ENCODE peak calls at places on chromosomes 2 and 18, in six cellular contexts. M is astrocyte; B is naive thymus-derived CD4-positive, alpha-beta T cell; G is psoas muscle; K is GM23338; W is H7. U is an unnamed sample. For H3K36me3, the result is how much of the 10 kb centered on the place peaks cover.

GRCh38 chr2:49770919-49771318 is 616.6 kb upstream of the FSHR start:
- DNase-seq in M (peak), B (no peak), G (no peak), K (peak), W (peak), U (peak)

GRCh38 chr18:55380574-55380973 is 207.4 kb downstream of the TCF4 start:
- DNase-seq in M (peak), B (no peak), G (no peak), K (no peak), W (no peak), U (no peak)

GRCh38 chr2:181311841-181312240 is 145.3 kb upstream of the ITGA4 start:
- DNase-seq in M (no peak), B (no peak), G (no peak), K (no peak), W (no peak), U (no peak)

GRCh38 chr2:54240515-54241219 is 15.4 kb downstream of the TSPYL6 start:
- DNase-seq in M (peak), B (no peak), G (peak), K (peak), W (peak), U (no peak)

GRCh38 chr2:27915874-27916273 is 25.3 kb downstream of the BABAM2 start:
- DNase-seq in M (no peak), B (no peak), G (no peak), K (no peak), W (no peak), U (no peak)

GRCh38 chr2:222423632-222424280 is 587 bp upstream of the SGPP2 start:
- DNase-seq in M (no peak), B (no peak), G (no peak), K (peak), W (peak), U (no peak)

GRCh38 chr18:2847341-2848144 is 737 bp downstream of the EMILIN2 start:
- DNase-seq in M (no peak), B (no peak), G (peak), K (peak), W (peak), U (no peak)

GRCh38 chr2:54038835-54039234 is 68.0 kb upstream of the PSME4 start:
- DNase-seq in M (no peak), B (no peak), G (no peak), K (no peak), W (no peak), U (no peak)

GRCh38 chr18:22063077-22063476 is 106.3 kb upstream of the GATA6 start:
- DNase-seq in M (no peak), B (no peak), G (no peak), K (no peak), W (no peak), U (no peak)

GRCh38 chr2:30095402-30095801 is 51.4 kb upstream of the YPEL5 start:
- DNase-seq in M (peak), B (no peak), G (no peak), K (no peak), W (no peak), U (no peak)

GRCh38 chr2:99445065-99445464 is 44.8 kb downstream of the REV1 start:
- DNase-seq in M (no peak), B (no peak), G (no peak), K (no peak), W (no peak), U (no peak)

GRCh38 chr2:218569038-218569431 is 396 bp downstream of the CNOT9 start:
- DNase-seq in M (peak), B (peak), G (peak), K (peak), W (no peak), U (peak)

GRCh38 chr18:45227004-45227403 is 388.3 kb upstream of the SLC14A2 start:
- DNase-seq in M (peak), B (no peak), G (no peak), K (peak), W (no peak), U (no peak)

GRCh38 chr2:191824403-191824802 is 22.5 kb downstream of the CAVIN2 start:
- DNase-seq in M (peak), B (no peak), G (no peak), K (no peak), W (no peak), U (no peak)

GRCh38 chr2:190910341-190911136 is 29.9 kb downstream of the GLS start:
- DNase-seq in M (peak), B (no peak), G (no peak), K (no peak), W (no peak), U (no peak)

GRCh38 chr2:101790856-101791255 is 93.3 kb downstream of the MAP4K4 start:
- DNase-seq in M (peak), B (no peak), G (no peak), K (no peak), W (no peak), U (no peak)

GRCh38 chr2:113298176-113298575 is 19.5 kb upstream of the PAX8 start:
- DNase-seq in M (no peak), B (no peak), G (no peak), K (no peak), W (no peak), U (no peak)

GRCh38 chr2:172896541-172897144 is 161.0 kb downstream of the RAPGEF4 start:
- DNase-seq in M (no peak), B (no peak), G (no peak), K (no peak), W (no peak), U (no peak)

DNA sequence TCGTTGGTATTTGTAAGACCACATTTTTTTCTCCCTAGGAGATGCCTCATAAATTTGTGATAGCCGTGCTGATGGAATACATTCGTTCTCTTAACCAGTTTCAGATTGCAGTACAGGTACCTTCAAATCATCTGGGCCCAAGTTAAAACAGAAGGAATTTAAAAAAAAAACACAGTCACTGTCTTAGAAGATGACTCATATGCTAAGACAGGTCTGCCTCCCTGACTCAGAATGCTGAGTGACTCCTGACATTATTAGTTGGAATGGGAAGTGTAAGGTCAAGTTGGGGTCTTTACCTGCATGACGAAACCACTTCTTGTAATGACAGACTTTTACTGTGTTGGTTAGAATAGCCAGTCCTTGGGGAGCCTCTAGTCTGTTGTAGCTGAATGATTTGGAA is 26.3 kb downstream of the RMC1 start:
- DNase-seq in M (peak), B (no peak), G (no peak), K (no peak), W (no peak), U (no peak)
- H3K4me3 ChIP-seq in M (no peak), B (no peak), G (no peak), K (no peak), W (no peak), U (no peak)

GRCh38 chr2:239065962-239066361 is 218.1 kb downstream of the TWIST2 start:
- DNase-seq in M (no peak), B (no peak), G (peak), K (peak), W (peak), U (no peak)

GRCh38 chr2:239066597-239066996 is 218.7 kb downstream of the TWIST2 start:
- DNase-seq in M (no peak), B (no peak), G (peak), K (no peak), W (no peak), U (no peak)

GRCh38 chr2:239065537-239065936 is 217.7 kb downstream of the TWIST2 start:
- DNase-seq in M (no peak), B (no peak), G (peak), K (no peak), W (no peak), U (no peak)

GRCh38 chr2:239064253-239064652 is 216.4 kb downstream of the TWIST2 start:
- DNase-seq in M (no peak), B (no peak), G (peak), K (no peak), W (no peak), U (no peak)

GRCh38 chr2:239064891-239065290 is 217.0 kb downstream of the TWIST2 start:
- DNase-seq in M (no peak), B (no peak), G (peak), K (no peak), W (no peak), U (no peak)
- H3K36me3 ChIP-seq in M (under half), B (under half), G (under half), K (under half), W (under half), U (under half)

GRCh38 chr2:9286553-9287399 is 80.2 kb downstream of the ASAP2 start:
- DNase-seq in M (no peak), B (no peak), G (no peak), K (no peak), W (no peak), U (no peak)
- H3K4me3 ChIP-seq in M (no peak), B (no peak), G (no peak), K (no peak), W (no peak), U (no peak)

DNA sequence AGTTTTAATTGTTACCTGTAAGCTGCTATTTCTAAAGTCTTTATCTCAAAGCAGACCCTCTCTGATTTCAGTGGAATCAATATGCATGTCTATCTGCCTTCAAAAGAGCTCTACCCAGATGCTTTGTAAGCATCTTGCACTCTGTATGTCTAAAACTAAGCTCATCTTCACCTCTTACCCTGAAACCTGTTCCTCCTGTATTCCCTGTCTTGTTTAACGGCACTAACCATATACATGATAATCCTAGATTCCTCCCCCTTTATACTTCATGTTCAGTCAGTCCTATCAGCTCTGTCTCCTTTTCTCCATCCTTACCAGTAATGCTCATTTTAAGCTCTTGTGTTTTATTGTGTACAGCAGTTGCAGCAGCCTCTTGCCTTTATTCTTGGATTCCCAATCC is 12.8 kb downstream of the ZC3H15 start:
- DNase-seq in M (no peak), B (no peak), G (no peak), K (no peak), W (no peak), U (no peak)
- H3K36me3 ChIP-seq in M (under half), B (under half), G (under half), K (under half), W (under half), U (half or more)

GRCh38 chr2:229089806-229090205 is 181.3 kb downstream of the PID1 start:
- DNase-seq in M (peak), B (no peak), G (no peak), K (no peak), W (no peak), U (no peak)
- H3K4me3 ChIP-seq in M (no peak), B (no peak), G (no peak), K (no peak), W (no peak), U (no peak)

GRCh38 chr2:239158641-239159475 is 242.0 kb downstream of the HDAC4 start:
- DNase-seq in M (no peak), B (no peak), G (peak), K (no peak), W (peak), U (no peak)
- H3K36me3 ChIP-seq in M (under half), B (under half), G (under half), K (under half), W (under half), U (under half)

GRCh38 chr2:187851955-187852624 is 297.9 kb upstream of the TFPI start:
- DNase-seq in M (no peak), B (no peak), G (no peak), K (no peak), W (no peak), U (no peak)
- H3K4me3 ChIP-seq in M (no peak), B (no peak), G (peak), K (no peak), W (no peak), U (no peak)

DNA sequence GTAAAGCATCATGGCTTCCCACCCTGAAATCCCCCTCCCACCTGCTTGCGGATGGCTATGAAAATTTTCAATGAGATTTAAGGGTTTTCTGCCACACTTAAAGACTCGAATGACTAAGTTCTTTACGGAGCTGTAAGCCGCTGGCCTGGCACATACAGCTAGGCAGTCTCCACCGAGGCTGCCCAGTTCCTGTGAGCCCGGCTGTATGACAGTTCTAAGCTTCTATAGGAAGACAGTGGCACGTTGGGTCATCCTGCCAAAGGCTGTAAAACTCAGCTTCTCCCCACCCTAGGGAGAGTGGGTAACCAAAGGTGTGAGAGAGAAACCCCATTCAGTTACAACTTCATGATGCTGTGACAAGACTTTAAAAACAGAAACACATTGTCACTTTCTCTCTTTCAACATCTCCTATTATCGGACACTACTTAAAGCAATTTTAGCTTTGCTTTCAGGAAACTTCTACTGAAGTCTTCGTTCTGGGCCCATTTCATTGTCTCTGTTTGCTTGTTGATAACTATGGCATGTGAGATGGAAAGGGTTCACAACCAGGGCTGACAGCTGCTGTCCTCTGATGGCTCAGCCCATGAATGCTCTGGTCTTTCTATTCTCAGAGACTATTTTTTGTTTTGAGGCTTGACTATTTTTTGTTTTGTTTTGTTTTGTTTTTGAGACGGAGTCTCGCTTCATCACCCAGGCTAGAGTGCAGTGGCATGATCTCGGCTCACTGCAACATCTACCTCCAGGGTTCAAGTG is 7.1 kb downstream of the CASP8 start:
- DNase-seq in M (no peak), B (no peak), G (no peak), K (no peak), W (no peak), U (no peak)
- H3K36me3 ChIP-seq in M (under half), B (under half), G (under half), K (under half), W (under half), U (under half)

DNA sequence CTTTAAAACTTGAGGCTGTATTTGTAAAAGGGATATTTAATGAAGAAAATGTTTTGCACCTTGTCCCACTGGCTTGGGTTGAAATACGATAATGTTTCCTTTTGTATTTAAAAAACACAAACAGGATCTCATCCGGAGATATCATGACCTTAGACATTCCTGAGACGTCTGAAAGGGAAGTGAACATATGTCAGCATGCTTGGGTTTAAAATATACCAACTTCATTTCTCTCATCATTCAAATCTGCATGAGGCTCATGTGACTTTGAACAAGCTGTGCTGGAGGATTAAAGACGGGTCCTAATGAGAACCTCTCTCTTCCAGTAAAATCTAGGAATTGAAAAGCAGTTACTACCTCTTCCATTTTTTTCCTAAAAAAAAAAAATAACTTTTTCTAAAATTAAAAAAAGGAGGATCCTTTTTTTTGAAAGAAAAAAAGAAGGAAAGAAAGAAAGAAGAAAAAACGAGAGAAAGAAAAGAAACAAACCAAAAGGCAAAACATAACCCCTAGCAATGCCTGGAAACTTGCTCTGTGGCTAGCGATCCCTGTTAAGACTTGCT is 106.8 kb upstream of the ZFP36L2 start:
- DNase-seq in M (no peak), B (no peak), G (no peak), K (no peak), W (no peak), U (no peak)
- H3K4me3 ChIP-seq in M (no peak), B (no peak), G (peak), K (no peak), W (no peak), U (peak)

U was measured in SJCRH30.